ENCODE peak calls at places on chromosome 20, in eight cellular contexts. R is psoas muscle; C is pancreas; U is choroid plexus epithelial cell; X is CD8-positive, alpha-beta T cell; Z is astrocyte of the spinal cord; Y is breast epithelium; K is heart left ventricle. I is an unnamed sample.

GRCh38 chr20:31849306-31849930 is 4.0 kb upstream of the FOXS1 start:
- DNase-seq in R (no peak), C (peak), U (no peak), X (no peak), Z (no peak), Y (no peak), K (no peak), I (no peak)

GRCh38 chr20:17530716-17531536 is at the start of gene BFSP1:
- DNase-seq in R (peak), C (peak), U (peak), X (peak), Z (peak), Y (peak), K (peak), I (peak)

GRCh38 chr20:49290608-49291191 is 12.8 kb upstream of the ZNFX1 start:
- DNase-seq in R (no peak), C (no peak), U (no peak), X (no peak), Z (no peak), Y (no peak), K (no peak), I (no peak)

GRCh38 chr20:37279820-37280219 is 9.6 kb upstream of the MANBAL start:
- DNase-seq in R (no peak), C (no peak), U (no peak), X (no peak), Z (no peak), Y (no peak), K (no peak), I (no peak)

GRCh38 chr20:9912858-9913434 is 74.1 kb upstream of the PAK5 start:
- DNase-seq in R (peak), C (peak), U (peak), X (no peak), Z (peak), Y (peak), K (peak), I (no peak)

GRCh38 chr20:12564982-12565381 is 443.8 kb upstream of the SPTLC3 start:
- DNase-seq in R (no peak), C (no peak), U (no peak), X (no peak), Z (no peak), Y (no peak), K (no peak), I (no peak)

GRCh38 chr20:3406481-3407425 is 716 bp downstream of the DNAAF9 start:
- DNase-seq in R (no peak), C (no peak), U (peak), X (no peak), Z (no peak), Y (peak), K (peak), I (peak)

GRCh38 chr20:38536310-38536709 is 44.7 kb upstream of the ADIG start:
- DNase-seq in R (no peak), C (no peak), U (peak), X (no peak), Z (peak), Y (no peak), K (no peak), I (no peak)

GRCh38 chr20:56752274-56752673 is 123.2 kb downstream of the TFAP2C start:
- DNase-seq in R (no peak), C (no peak), U (no peak), X (no peak), Z (no peak), Y (peak), K (no peak), I (no peak)

GRCh38 chr20:57654998-57655811 is 35.0 kb upstream of the ZBP1 start:
- DNase-seq in R (no peak), C (no peak), U (no peak), X (no peak), Z (no peak), Y (no peak), K (peak), I (peak)

GRCh38 chr20:50980851-50981713 is 22.5 kb downstream of the MOCS3 start:
- DNase-seq in R (peak), C (peak), U (peak), X (peak), Z (peak), Y (no peak), K (peak), I (peak)

GRCh38 chr20:50487397-50487796 is 22.8 kb upstream of the PTPN1 start:
- DNase-seq in R (no peak), C (no peak), U (no peak), X (no peak), Z (no peak), Y (no peak), K (no peak), I (no peak)

GRCh38 chr20:11483697-11484096 is 434.0 kb upstream of the BTBD3 start:
- DNase-seq in R (no peak), C (no peak), U (no peak), X (no peak), Z (no peak), Y (no peak), K (no peak), I (no peak)

GRCh38 chr20:49323622-49324238 is 45.9 kb upstream of the ZNFX1 start:
- DNase-seq in R (no peak), C (no peak), U (peak), X (no peak), Z (peak), Y (no peak), K (no peak), I (peak)

GRCh38 chr20:4684837-4685413 is 36.8 kb upstream of the PRND start:
- DNase-seq in R (no peak), C (no peak), U (peak), X (no peak), Z (peak), Y (no peak), K (peak), I (no peak)

DNA sequence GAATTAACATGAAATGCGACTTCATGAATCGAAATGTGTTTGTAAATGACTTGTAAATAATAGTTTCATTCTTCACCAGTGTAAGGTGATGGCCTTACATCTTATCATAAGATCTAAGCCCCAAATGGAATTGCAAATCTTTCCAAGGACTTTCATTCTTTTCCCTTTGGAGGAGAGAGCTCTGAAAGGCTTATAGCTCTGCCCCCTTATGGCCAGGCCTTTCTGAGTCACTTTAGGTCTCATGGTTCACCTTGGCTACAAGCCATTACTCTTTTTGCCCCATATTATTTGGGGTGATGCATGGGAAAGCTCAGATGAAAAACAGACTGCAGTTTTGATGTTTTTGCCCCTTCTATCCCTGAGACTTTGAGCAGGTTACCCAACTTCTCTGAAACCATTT is 209.1 kb upstream of the BMP2 start:
- DNase-seq in R (no peak), C (no peak), U (no peak), X (no peak), Z (no peak), Y (no peak), K (no peak), I (no peak)
- TF ChIP-seq CTCF in R (no peak), C (no peak), U (peak), X (no peak), Z (peak), Y (no peak), K (no peak), I (no peak)

DNA sequence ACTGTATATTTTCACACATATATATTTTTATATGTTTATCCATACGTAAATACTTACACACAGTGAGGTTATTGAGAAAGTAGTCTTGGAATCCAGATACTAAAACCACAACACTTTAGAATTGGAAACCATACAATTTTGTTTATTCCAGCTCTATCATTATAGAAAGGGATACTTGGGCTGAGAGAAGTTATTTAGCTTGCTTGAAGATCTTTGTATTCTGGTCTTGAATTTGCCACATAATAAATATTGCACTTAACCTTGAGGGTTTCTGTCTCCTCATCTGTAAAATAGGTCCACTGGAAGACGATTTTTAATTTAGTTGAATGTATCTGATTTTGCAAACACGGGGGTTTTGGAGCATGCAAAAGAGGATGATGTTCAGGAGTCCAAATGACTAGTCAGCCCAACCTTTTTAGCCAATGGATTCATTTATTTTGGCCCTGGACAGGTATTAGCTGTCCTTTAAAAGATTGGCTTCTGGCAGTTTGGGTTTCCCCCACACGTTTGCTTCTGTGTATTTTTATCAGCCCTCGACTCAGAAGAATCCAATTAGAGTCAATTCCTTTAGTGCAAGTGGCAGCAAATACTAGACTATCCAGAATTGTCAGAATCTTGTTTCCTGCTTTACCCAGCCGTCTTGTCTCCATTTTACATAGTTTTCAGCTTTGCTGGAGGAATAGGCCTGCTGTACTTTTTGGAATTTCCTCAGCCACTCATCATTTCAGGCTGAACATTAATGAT is 62.4 kb upstream of the ZNF217 start:
- DNase-seq in R (no peak), C (no peak), U (peak), X (no peak), Z (peak), Y (no peak), K (no peak), I (no peak)
- H3K4me3 ChIP-seq in R (no peak), C (no peak), U (no peak), X (no peak), Z (no peak), Y (no peak), K (no peak), I (no peak)

GRCh38 chr20:6162239-6162638 is 39.4 kb upstream of the FERMT1 start:
- DNase-seq in R (peak), C (peak), U (peak), X (no peak), Z (peak), Y (peak), K (peak), I (no peak)

GRCh38 chr20:6160736-6161135 is 37.9 kb upstream of the FERMT1 start:
- DNase-seq in R (no peak), C (no peak), U (no peak), X (no peak), Z (no peak), Y (no peak), K (no peak), I (no peak)

GRCh38 chr20:6152777-6153176 is 29.9 kb upstream of the FERMT1 start:
- DNase-seq in R (no peak), C (no peak), U (no peak), X (no peak), Z (no peak), Y (no peak), K (no peak), I (no peak)

DNA sequence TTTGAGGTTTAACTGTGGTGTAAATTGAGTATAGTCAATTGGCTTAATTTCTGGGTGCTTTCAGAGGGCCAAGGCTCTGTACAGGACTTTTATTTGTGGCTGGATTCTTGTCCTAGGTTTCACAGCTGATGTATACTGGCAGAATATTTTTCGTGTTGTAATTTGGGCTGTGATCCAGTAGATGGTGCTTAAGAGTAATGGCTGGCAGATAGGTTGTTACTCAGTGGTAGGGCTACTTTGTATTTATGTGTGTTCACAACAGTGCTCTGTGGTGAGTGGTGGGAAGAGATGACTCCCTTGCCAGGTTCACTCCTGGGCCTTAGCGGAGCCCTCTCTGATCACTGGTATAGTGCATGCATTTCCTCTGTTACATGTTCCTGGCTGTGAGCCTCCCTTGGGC is 34.5 kb upstream of the FERMT1 start:
- DNase-seq in R (no peak), C (no peak), U (peak), X (no peak), Z (no peak), Y (no peak), K (no peak), I (no peak)
- TF ChIP-seq CTCF in R (no peak), C (no peak), U (peak), X (no peak), Z (no peak), Y (no peak), K (no peak), I (no peak)

DNA sequence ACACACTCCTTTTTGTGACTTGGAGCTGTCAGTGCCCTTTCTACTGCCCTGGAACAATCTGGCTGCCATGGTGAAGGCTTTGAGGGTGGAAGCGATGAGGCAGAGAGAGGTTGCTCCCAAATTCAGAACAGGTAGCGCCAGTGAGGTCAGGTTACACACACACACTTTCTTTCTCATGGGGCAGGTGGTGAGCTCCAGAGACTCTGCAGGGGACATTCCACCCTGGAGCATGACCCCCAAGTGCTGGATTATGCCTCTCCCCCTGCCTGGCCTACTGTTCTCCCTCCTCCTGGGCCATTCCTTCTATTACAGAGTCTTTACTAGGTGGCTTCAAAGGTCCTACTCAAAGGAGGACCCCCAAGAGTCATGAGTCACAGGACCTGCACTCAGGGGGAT is 98.0 kb downstream of the EYA2 start:
- DNase-seq in R (no peak), C (peak), U (no peak), X (no peak), Z (no peak), Y (no peak), K (no peak), I (no peak)
- H3K4me3 ChIP-seq in R (no peak), C (no peak), U (no peak), X (no peak), Z (no peak), Y (no peak), K (no peak), I (no peak)

DNA sequence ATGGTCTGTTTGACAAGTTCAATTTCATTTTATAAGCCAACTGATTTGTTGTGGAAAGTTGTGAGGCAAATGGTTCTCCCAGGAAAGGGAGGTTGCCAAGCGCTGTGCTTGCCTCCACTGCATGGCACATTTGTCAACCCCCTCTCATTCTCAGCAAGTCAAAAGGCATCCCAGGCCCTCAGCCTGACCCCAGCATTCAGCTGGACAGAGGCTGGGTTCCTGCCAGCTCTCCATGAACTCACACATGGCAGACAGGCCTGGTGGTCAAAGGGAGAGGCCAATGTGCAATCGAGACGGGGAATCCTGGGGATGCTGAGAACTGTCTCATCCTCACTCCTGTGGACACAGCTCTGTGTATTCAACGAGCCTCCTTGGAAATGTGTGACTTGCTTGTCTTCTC is 106.1 kb upstream of the CDH4 start:
- DNase-seq in R (no peak), C (no peak), U (peak), X (no peak), Z (no peak), Y (no peak), K (no peak), I (no peak)
- TF ChIP-seq CTCF in R (no peak), C (no peak), U (no peak), X (no peak), Z (no peak), Y (no peak), K (no peak), I (no peak)

GRCh38 chr20:62029951-62030350 is 35.7 kb downstream of the TAF4 start:
- DNase-seq in R (no peak), C (no peak), U (no peak), X (no peak), Z (no peak), Y (no peak), K (no peak), I (peak)

GRCh38 chr20:62030834-62031434 is 34.7 kb downstream of the TAF4 start:
- DNase-seq in R (no peak), C (no peak), U (no peak), X (no peak), Z (no peak), Y (no peak), K (no peak), I (peak)

GRCh38 chr20:62030357-62030756 is 35.3 kb downstream of the TAF4 start:
- DNase-seq in R (no peak), C (no peak), U (no peak), X (no peak), Z (no peak), Y (no peak), K (no peak), I (no peak)

GRCh38 chr20:62032606-62033368 is 32.9 kb downstream of the TAF4 start:
- DNase-seq in R (no peak), C (no peak), U (no peak), X (no peak), Z (no peak), Y (no peak), K (peak), I (no peak)

DNA sequence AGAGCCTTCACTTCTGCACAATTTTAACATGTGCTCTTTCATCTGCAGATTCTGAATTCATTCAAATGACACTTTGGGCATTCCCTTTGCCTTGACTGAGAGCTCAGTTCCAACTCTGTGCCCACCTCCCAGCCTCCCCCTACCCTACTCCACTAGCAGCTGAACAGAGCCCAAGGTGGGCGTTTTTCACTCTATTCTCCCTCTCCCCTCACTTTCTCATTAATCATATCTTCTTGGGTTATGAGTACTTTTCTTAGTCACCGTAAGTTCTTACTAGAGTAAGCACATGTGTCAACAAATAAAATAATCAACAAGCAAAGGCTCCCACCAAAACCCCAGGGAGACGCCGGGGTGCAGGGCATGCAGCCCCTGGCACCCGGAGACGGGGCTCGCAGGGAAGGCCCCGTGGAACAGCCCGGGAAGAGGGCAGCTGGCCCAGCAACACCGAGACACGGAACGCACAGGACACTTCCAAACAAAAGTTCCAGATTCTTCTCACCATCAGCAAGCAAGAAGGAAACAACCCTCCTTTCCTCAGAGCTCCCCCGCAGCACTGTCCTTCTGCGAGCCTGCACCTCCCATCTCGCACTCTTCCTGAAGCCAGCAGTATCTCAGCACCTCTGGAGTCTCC is 34.1 kb downstream of the TAF4 start:
- DNase-seq in R (no peak), C (no peak), U (no peak), X (no peak), Z (no peak), Y (no peak), K (no peak), I (peak)
- H3K4me3 ChIP-seq in R (no peak), C (no peak), U (no peak), X (no peak), Z (no peak), Y (no peak), K (no peak), I (no peak)

DNA sequence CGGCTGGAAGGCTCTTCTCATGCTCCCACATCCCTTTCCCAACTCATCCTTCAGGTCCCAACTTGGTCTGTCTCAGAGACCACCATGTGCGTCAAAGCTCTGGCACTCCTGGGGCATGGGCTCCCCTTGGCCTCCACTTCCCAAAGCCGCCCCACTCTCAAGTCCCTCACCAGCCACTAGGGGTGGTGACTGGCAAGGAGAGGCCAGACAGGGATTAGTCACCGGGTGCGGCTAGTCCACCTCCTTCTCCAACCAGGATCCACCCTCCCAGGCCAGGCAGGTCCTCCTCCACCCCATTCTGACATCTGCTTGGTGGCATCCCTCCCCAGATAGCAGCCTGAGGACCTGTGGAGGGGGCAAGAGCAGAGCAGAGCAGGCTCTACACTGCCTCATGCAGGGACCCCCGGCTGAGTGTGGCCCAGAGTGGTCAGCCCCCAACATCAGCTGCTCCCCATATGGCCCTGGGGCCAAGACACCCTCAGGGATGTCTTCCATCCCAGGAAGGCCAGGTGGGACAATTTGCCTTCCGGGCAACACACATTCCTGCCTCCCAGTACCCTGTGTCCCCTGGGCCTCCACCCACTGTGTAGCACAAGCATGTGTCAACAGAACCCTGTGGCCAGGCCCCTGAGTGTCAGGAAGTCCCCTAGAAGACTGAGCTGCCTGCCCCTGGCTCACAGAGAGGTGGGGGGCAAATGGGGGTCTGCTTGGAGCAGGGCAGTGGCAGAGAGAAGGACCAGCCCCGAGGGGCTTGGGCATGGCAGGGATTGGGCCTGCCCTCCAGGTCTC is 29.2 kb downstream of the YTHDF1 start:
- DNase-seq in R (no peak), C (no peak), U (no peak), X (no peak), Z (no peak), Y (no peak), K (no peak), I (no peak)
- TF ChIP-seq CTCF in R (no peak), C (no peak), U (no peak), X (no peak), Z (peak), Y (no peak), K (no peak), I (no peak)

GRCh38 chr20:36098364-36098763 is 56.2 kb upstream of the EPB41L1 start:
- DNase-seq in R (no peak), C (no peak), U (peak), X (no peak), Z (peak), Y (peak), K (no peak), I (no peak)
- H3K4me3 ChIP-seq in R (no peak), C (no peak), U (no peak), X (no peak), Z (no peak), Y (no peak), K (no peak), I (no peak)

GRCh38 chr20:32893878-32894483 is 35.3 kb downstream of the EFCAB8 start:
- DNase-seq in R (no peak), C (peak), U (peak), X (no peak), Z (peak), Y (no peak), K (no peak), I (peak)
- TF ChIP-seq CTCF in R (no peak), C (no peak), U (peak), X (no peak), Z (peak), Y (no peak), K (peak), I (no peak)

I was measured in upper lobe of left lung.